ENCODE peak calls at places on chromosomes 7 and 10, in nine cellular contexts. R is mesothelial cell of epicardium; W is lower lobe of right lung; O is kidney epithelial cell; E is NCI-H2081; T is hippocampal formation; K is heart right ventricle; I is stimulated activated CD8-positive, alpha-beta memory T cell treated with anti-CD3 and anti-CD28 coated beads, Interleukin-7, amount 100 ng/mL, for 1 hour; J is dermis microvascular lymphatic vessel endothelial cell. A is an unnamed sample.

GRCh38 chr10:110850099-110850498 is 21.6 kb upstream of the PDCD4 start:
- DNase-seq in R (no peak), W (no peak), O (no peak), E (no peak), T (no peak), K (no peak), I (no peak), J (no peak), A (no peak)

GRCh38 chr10:5234106-5234877 is 37.7 kb downstream of the AKR1C4 start:
- DNase-seq in R (no peak), W (no peak), O (no peak), E (no peak), T (no peak), K (no peak), I (no peak), J (peak), A (peak)

GRCh38 chr7:16091951-16092350 is 329.4 kb downstream of the CRPPA start:
- DNase-seq in R (no peak), W (no peak), O (no peak), E (no peak), T (no peak), K (no peak), I (no peak), J (no peak), A (no peak)

GRCh38 chr10:70508912-70509366 is 30.4 kb downstream of the PALD1 start:
- DNase-seq in R (no peak), W (peak), O (no peak), E (peak), T (peak), K (peak), I (no peak), J (peak), A (no peak)

GRCh38 chr10:22894714-22895113 is 33.1 kb upstream of the ARMC3 start:
- DNase-seq in R (no peak), W (no peak), O (no peak), E (no peak), T (no peak), K (no peak), I (no peak), J (no peak), A (no peak)

GRCh38 chr7:108413782-108414492 is 42.3 kb downstream of the NRCAM start:
- DNase-seq in R (no peak), W (no peak), O (no peak), E (no peak), T (no peak), K (no peak), I (no peak), J (no peak), A (peak)

GRCh38 chr10:103736763-103737162 is 118.6 kb downstream of the SH3PXD2A start:
- DNase-seq in R (no peak), W (no peak), O (no peak), E (no peak), T (no peak), K (no peak), I (no peak), J (no peak), A (no peak)

GRCh38 chr7:23470290-23471089 is at the start of gene IGF2BP3:
- DNase-seq in R (peak), W (no peak), O (peak), E (peak), T (no peak), K (no peak), I (no peak), J (no peak), A (peak)

GRCh38 chr7:26949319-26949718 is 84.9 kb upstream of the SKAP2 start:
- DNase-seq in R (no peak), W (no peak), O (no peak), E (no peak), T (no peak), K (no peak), I (no peak), J (no peak), A (no peak)

GRCh38 chr10:83991986-83992753 is 147.1 kb upstream of the GHITM start:
- DNase-seq in R (no peak), W (no peak), O (no peak), E (no peak), T (no peak), K (no peak), I (no peak), J (no peak), A (no peak)

GRCh38 chr7:146096994-146097393 is 19.6 kb upstream of the CNTNAP2 start:
- DNase-seq in R (no peak), W (no peak), O (no peak), E (peak), T (no peak), K (no peak), I (no peak), J (no peak), A (no peak)

GRCh38 chr7:99525713-99526440 is 21.4 kb downstream of the ZKSCAN5 start:
- DNase-seq in R (no peak), W (no peak), O (no peak), E (no peak), T (no peak), K (no peak), I (no peak), J (no peak), A (no peak)

GRCh38 chr10:24096281-24096680 is 112.7 kb upstream of the KIAA1217 start:
- DNase-seq in R (no peak), W (no peak), O (no peak), E (no peak), T (no peak), K (no peak), I (no peak), J (no peak), A (no peak)

A was measured in non-pigmented ciliary epithelial cell.